ENCODE peak calls at places on chromosomes 7 and 10, in seven cellular contexts. R is neural progenitor cell, A is colonic mucosa, F is A549, U is Peyer's patch, B is left ventricle myocardium inferior, Q is kidney epithelial cell. J is an unnamed sample.

GRCh38 chr7:84455788-84456187 is 261.2 kb upstream of the SEMA3A start:
- DNase-seq in R (no peak), A (no peak), F (no peak), U (no peak), B (no peak), Q (no peak), J (no peak)

GRCh38 chr10:85012305-85012704 is 683.9 kb downstream of the CCSER2 start:
- DNase-seq in R (no peak), A (no peak), F (no peak), U (no peak), B (no peak), Q (no peak), J (no peak)

GRCh38 chr7:85106719-85107118 is 80.1 kb downstream of the SEMA3D start:
- DNase-seq in R (no peak), A (no peak), F (no peak), U (no peak), B (no peak), Q (no peak), J (no peak)

GRCh38 chr7:75716992-75717626 is 21.6 kb downstream of the HIP1 start:
- DNase-seq in R (no peak), A (no peak), F (peak), U (no peak), B (no peak), Q (no peak), J (no peak)

GRCh38 chr10:82826132-82826531 is 951.1 kb downstream of the NRG3 start:
- DNase-seq in R (no peak), A (no peak), F (no peak), U (no peak), B (no peak), Q (no peak), J (no peak)

GRCh38 chr7:102303669-102304422 is 17.2 kb downstream of the SH2B2 start:
- DNase-seq in R (peak), A (no peak), F (no peak), U (peak), B (no peak), Q (no peak), J (no peak)

GRCh38 chr10:103231047-103231551 is 14.6 kb upstream of the RPEL1 start:
- DNase-seq in R (peak), A (no peak), F (peak), U (no peak), B (no peak), Q (peak), J (peak)

GRCh38 chr7:105896407-105896842 is 20.0 kb upstream of the ATXN7L1 start:
- DNase-seq in R (no peak), A (peak), F (no peak), U (no peak), B (no peak), Q (no peak), J (no peak)

GRCh38 chr10:125344573-125345121 is 184.3 kb upstream of the CTBP2 start:
- DNase-seq in R (no peak), A (peak), F (no peak), U (no peak), B (no peak), Q (peak), J (peak)

GRCh38 chr10:42952931-42953683 is 123.8 kb upstream of the RET start:
- DNase-seq in R (no peak), A (peak), F (no peak), U (peak), B (no peak), Q (no peak), J (no peak)

GRCh38 chr7:145797507-145797906 is 319.1 kb upstream of the CNTNAP2 start:
- DNase-seq in R (no peak), A (no peak), F (no peak), U (no peak), B (no peak), Q (no peak), J (no peak)

DNA sequence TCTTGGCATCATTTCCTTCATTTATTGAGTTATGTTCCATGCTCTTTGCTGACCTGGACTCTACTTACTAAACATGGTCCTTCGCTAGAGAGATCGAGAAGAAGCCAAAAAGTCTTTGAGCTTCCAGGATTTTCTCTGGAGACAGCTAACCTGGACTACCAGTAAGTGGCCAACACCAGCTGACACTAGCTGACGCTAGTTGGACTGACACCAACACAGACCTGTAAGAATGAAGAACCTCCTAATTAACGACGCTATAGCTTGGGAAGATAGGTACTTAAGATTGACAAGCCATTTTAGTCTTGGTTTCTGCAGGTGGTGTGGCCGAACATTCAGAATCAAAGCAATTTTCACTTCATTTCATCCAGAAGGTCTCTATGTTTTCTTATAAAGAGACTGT is 66.4 kb downstream of the GALNT17 start:
- DNase-seq in R (no peak), A (no peak), F (no peak), U (no peak), B (no peak), Q (no peak), J (no peak)
- H3K4me3 ChIP-seq in R (no peak), A (no peak), F (no peak), U (no peak), B (no peak), Q (no peak), J (no peak)

DNA sequence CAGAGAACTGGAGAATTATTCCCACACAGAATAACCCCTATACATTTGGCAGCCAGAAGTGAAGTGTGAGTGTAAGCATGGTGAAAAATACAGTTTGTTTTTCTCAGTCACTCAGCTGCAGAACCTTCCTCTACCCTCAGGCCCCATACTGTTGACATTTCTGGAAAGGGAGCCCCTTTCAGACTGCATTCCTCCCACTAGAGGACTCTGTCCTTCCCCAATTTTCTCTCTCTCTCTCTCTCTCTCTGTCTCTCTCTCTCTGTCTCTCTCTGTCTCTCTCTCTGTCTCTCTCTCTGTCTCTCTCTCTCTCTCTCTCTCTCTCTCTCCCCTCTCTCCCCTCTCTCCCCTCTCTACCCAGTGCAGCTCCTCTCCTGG is 86.8 kb upstream of the STEAP1B start:
- DNase-seq in R (peak), A (no peak), F (peak), U (no peak), B (no peak), Q (no peak), J (no peak)
- TF ChIP-seq CTCF in R (peak), A (no peak), F (peak), U (no peak), B (peak), Q (peak), J (peak)

DNA sequence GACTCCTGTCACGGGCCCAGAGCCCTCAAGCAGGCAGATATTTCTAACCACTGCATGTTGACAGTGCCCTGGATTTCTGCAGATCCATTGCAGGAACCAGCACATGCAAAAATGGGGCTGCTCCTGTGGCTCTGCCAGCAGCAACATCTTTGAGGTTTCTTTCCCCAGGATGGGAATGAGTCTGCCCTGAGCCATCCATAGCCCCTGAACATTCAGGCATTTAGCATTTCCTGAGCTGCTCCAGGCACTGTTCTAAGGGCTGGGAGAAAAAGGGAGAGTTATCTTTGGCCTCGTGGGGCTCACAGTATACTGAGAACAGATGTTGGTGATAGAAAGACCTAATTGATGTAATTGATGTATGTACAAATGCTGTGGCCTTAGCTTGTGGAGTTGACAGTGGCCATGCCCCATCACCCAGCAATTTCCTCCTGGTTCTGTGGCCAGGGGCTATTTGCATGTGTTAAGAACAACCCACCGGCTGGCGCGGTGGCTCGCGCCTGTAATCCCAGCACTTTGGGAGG is 66.0 kb upstream of the LRRC4 start:
- DNase-seq in R (no peak), A (no peak), F (no peak), U (no peak), B (no peak), Q (no peak), J (no peak)
- H3K4me3 ChIP-seq in R (no peak), A (no peak), F (no peak), U (no peak), B (no peak), Q (no peak), J (no peak)

GRCh38 chr10:68848281-68848680 is 20.9 kb downstream of the STOX1 start:
- DNase-seq in R (no peak), A (no peak), F (no peak), U (no peak), B (no peak), Q (no peak), J (no peak)
- TF ChIP-seq CTCF in R (no peak), A (no peak), F (no peak), U (no peak), B (no peak), Q (no peak), J (no peak)

J was measured in epithelial cell of proximal tubule.